ENCODE peak calls at places on chromosomes 16 and 17, in seven cellular contexts. One of them, this sample, is unnamed.

GRCh38 chr17:27315322-27315721 is 21.4 kb downstream of the WSB1 start:
- DNase-seq in kidney: peak
- DNase-seq in IMR-90: peak
- DNase-seq in pancreas: peak
- DNase-seq in lung: peak
- DNase-seq in SK-N-SH: no peak
- DNase-seq in transverse colon: peak
- DNase-seq in this sample: no peak

GRCh38 chr17:66942453-66943264 is 21.8 kb upstream of the CACNG4 start:
- DNase-seq in kidney: no peak
- DNase-seq in IMR-90: no peak
- DNase-seq in pancreas: no peak
- DNase-seq in lung: no peak
- DNase-seq in SK-N-SH: no peak
- DNase-seq in transverse colon: no peak
- DNase-seq in this sample: no peak

GRCh38 chr16:67443299-67443698 is 12.4 kb downstream of the HSD11B2 start:
- DNase-seq in kidney: no peak
- DNase-seq in IMR-90: no peak
- DNase-seq in pancreas: no peak
- DNase-seq in lung: no peak
- DNase-seq in SK-N-SH: no peak
- DNase-seq in transverse colon: peak
- DNase-seq in this sample: no peak

GRCh38 chr17:82642022-82642421 is 6.2 kb downstream of the WDR45B start:
- DNase-seq in kidney: peak
- DNase-seq in IMR-90: no peak
- DNase-seq in pancreas: no peak
- DNase-seq in lung: no peak
- DNase-seq in SK-N-SH: no peak
- DNase-seq in transverse colon: no peak
- DNase-seq in this sample: no peak

GRCh38 chr17:28193241-28193640 is 125.8 kb upstream of the TMEM97 start:
- DNase-seq in kidney: no peak
- DNase-seq in IMR-90: no peak
- DNase-seq in pancreas: no peak
- DNase-seq in lung: peak
- DNase-seq in SK-N-SH: no peak
- DNase-seq in transverse colon: peak
- DNase-seq in this sample: no peak

GRCh38 chr17:39209317-39210092 is 9.4 kb downstream of the RPL19 start:
- DNase-seq in kidney: peak
- DNase-seq in IMR-90: peak
- DNase-seq in pancreas: peak
- DNase-seq in lung: peak
- DNase-seq in SK-N-SH: peak
- DNase-seq in transverse colon: peak
- DNase-seq in this sample: peak

GRCh38 chr16:72939247-72939646 is 108.7 kb downstream of the ZFHX3 start:
- DNase-seq in kidney: peak
- DNase-seq in IMR-90: peak
- DNase-seq in pancreas: no peak
- DNase-seq in lung: no peak
- DNase-seq in SK-N-SH: no peak
- DNase-seq in transverse colon: peak
- DNase-seq in this sample: peak

GRCh38 chr16:22638393-22639206 is 127.9 kb downstream of the NPIPB5 start:
- DNase-seq in kidney: no peak
- DNase-seq in IMR-90: no peak
- DNase-seq in pancreas: no peak
- DNase-seq in lung: no peak
- DNase-seq in SK-N-SH: no peak
- DNase-seq in transverse colon: no peak
- DNase-seq in this sample: no peak

GRCh38 chr17:1413281-1413791 is 13.3 kb upstream of the YWHAE start:
- DNase-seq in kidney: peak
- DNase-seq in IMR-90: peak
- DNase-seq in pancreas: peak
- DNase-seq in lung: peak
- DNase-seq in SK-N-SH: peak
- DNase-seq in transverse colon: peak
- DNase-seq in this sample: peak

GRCh38 chr17:38868095-38868967 is 1.5 kb upstream of the LASP1 start:
- DNase-seq in kidney: peak
- DNase-seq in IMR-90: peak
- DNase-seq in pancreas: no peak
- DNase-seq in lung: peak
- DNase-seq in SK-N-SH: no peak
- DNase-seq in transverse colon: peak
- DNase-seq in this sample: no peak

GRCh38 chr16:77890075-77890474 is 101.7 kb downstream of the VAT1L start:
- DNase-seq in kidney: no peak
- DNase-seq in IMR-90: no peak
- DNase-seq in pancreas: no peak
- DNase-seq in lung: no peak
- DNase-seq in SK-N-SH: no peak
- DNase-seq in transverse colon: no peak
- DNase-seq in this sample: no peak

GRCh38 chr16:84883301-84883700 is 63.5 kb downstream of the CRISPLD2 start:
- DNase-seq in kidney: no peak
- DNase-seq in IMR-90: no peak
- DNase-seq in pancreas: no peak
- DNase-seq in lung: no peak
- DNase-seq in SK-N-SH: no peak
- DNase-seq in transverse colon: no peak
- DNase-seq in this sample: no peak

GRCh38 chr17:66175892-66176291 is 16.0 kb downstream of the CEP112 start:
- DNase-seq in kidney: no peak
- DNase-seq in IMR-90: no peak
- DNase-seq in pancreas: no peak
- DNase-seq in lung: no peak
- DNase-seq in SK-N-SH: no peak
- DNase-seq in transverse colon: no peak
- DNase-seq in this sample: no peak

GRCh38 chr17:81118308-81119221 is 46.7 kb upstream of the PVALEF start:
- DNase-seq in kidney: no peak
- DNase-seq in IMR-90: no peak
- DNase-seq in pancreas: no peak
- DNase-seq in lung: no peak
- DNase-seq in SK-N-SH: no peak
- DNase-seq in transverse colon: no peak
- DNase-seq in this sample: no peak

GRCh38 chr17:64190468-64190867 is 60.5 kb upstream of the ERN1 start:
- DNase-seq in kidney: no peak
- DNase-seq in IMR-90: no peak
- DNase-seq in pancreas: no peak
- DNase-seq in lung: no peak
- DNase-seq in SK-N-SH: peak
- DNase-seq in transverse colon: no peak
- DNase-seq in this sample: no peak

GRCh38 chr16:64478258-64478906 is 643.5 kb downstream of the CDH11 start:
- DNase-seq in kidney: no peak
- DNase-seq in IMR-90: peak
- DNase-seq in pancreas: no peak
- DNase-seq in lung: peak
- DNase-seq in SK-N-SH: no peak
- DNase-seq in transverse colon: no peak
- DNase-seq in this sample: peak

GRCh38 chr17:67245694-67246397 is 850 bp upstream of the HELZ start:
- DNase-seq in kidney: peak
- DNase-seq in IMR-90: no peak
- DNase-seq in pancreas: peak
- DNase-seq in lung: peak
- DNase-seq in SK-N-SH: peak
- DNase-seq in transverse colon: peak
- DNase-seq in this sample: no peak

GRCh38 chr17:81837641-81838040 is 2.8 kb upstream of the PPP1R27 start:
- DNase-seq in kidney: no peak
- DNase-seq in IMR-90: peak
- DNase-seq in pancreas: no peak
- DNase-seq in lung: no peak
- DNase-seq in SK-N-SH: no peak
- DNase-seq in transverse colon: no peak
- DNase-seq in this sample: no peak

GRCh38 chr16:12120331-12120981 is 143.9 kb downstream of the SNX29 start:
- DNase-seq in kidney: peak
- DNase-seq in IMR-90: peak
- DNase-seq in pancreas: no peak
- DNase-seq in lung: no peak
- DNase-seq in SK-N-SH: no peak
- DNase-seq in transverse colon: peak
- DNase-seq in this sample: no peak

GRCh38 chr16:67886387-67886786 is 1.7 kb downstream of the NRN1L start:
- DNase-seq in kidney: no peak
- DNase-seq in IMR-90: no peak
- DNase-seq in pancreas: no peak
- DNase-seq in lung: peak
- DNase-seq in SK-N-SH: no peak
- DNase-seq in transverse colon: no peak
- DNase-seq in this sample: no peak

GRCh38 chr17:3980381-3980975 is 16.2 kb upstream of the ATP2A3 start:
- DNase-seq in kidney: peak
- DNase-seq in IMR-90: no peak
- DNase-seq in pancreas: peak
- DNase-seq in lung: no peak
- DNase-seq in SK-N-SH: peak
- DNase-seq in transverse colon: no peak
- DNase-seq in this sample: no peak

DNA sequence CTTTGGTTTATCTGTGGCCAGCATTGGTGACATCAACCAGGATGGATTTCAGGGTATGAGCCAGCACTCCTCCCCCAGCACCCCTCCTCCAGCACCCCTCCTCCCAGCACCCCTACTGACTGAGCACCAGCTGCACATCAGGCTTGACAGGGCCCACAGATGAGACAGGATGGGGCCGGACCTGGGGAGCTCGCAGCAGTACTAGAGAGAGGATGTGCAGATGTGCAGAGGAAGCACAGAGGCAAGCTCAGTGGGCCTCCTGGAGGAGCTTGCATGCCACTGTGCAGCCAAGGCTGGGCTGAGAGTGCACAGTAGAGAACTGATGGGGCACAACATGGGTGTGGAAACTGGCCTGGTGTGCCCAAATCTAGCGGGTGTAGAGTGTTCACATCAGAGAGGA is 16.2 kb downstream of the ITGA3 start:
- DNase-seq in kidney: peak
- DNase-seq in IMR-90: no peak
- DNase-seq in pancreas: no peak
- DNase-seq in lung: no peak
- DNase-seq in SK-N-SH: no peak
- DNase-seq in transverse colon: no peak
- DNase-seq in this sample: no peak
- TF ChIP-seq CTCF in kidney: no peak
- TF ChIP-seq CTCF in IMR-90: peak
- TF ChIP-seq CTCF in pancreas: no peak
- TF ChIP-seq CTCF in lung: no peak
- TF ChIP-seq CTCF in SK-N-SH: no peak
- TF ChIP-seq CTCF in transverse colon: no peak
- TF ChIP-seq CTCF in this sample: no peak

DNA sequence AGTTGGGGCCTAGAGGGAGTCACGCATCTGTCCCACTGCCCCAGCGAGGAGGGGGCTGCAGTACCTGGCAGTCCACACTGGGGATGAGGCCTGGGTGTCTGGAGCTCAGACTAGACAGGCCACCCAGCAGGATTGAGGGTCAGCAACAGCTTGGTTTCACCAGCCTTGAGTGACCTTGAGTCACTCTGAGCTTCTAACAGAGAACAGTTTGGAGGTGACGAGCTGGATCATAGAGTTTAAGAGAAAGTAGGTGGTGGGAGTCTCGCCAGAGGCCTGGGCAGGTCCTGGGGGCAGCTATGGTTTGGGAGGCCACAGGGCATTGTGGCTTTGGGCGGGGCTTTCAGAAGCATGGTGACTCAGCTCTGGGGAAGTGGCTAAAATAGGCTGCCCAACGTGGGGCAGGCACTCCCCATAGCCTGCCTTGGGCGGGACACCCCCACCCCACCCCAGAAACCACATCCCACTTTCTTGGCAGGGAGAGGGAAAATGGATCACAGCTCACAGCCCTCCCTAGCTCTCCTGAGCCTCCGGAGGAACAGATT is 20.5 kb downstream of the CDC42EP4 start:
- DNase-seq in kidney: peak
- DNase-seq in IMR-90: peak
- DNase-seq in pancreas: peak
- DNase-seq in lung: peak
- DNase-seq in SK-N-SH: no peak
- DNase-seq in transverse colon: peak
- DNase-seq in this sample: no peak
- H3K4me3 ChIP-seq in kidney: no peak
- H3K4me3 ChIP-seq in IMR-90: no peak
- H3K4me3 ChIP-seq in pancreas: no peak
- H3K4me3 ChIP-seq in lung: no peak
- H3K4me3 ChIP-seq in SK-N-SH: peak
- H3K4me3 ChIP-seq in transverse colon: no peak
- H3K4me3 ChIP-seq in this sample: no peak

GRCh38 chr17:51640108-51640622 is 379.8 kb downstream of the UTP18 start:
- DNase-seq in kidney: no peak
- DNase-seq in IMR-90: no peak
- DNase-seq in pancreas: no peak
- DNase-seq in lung: no peak
- DNase-seq in SK-N-SH: peak
- DNase-seq in transverse colon: no peak
- DNase-seq in this sample: peak

GRCh38 chr17:51641999-51642398 is 381.7 kb downstream of the UTP18 start:
- DNase-seq in kidney: no peak
- DNase-seq in IMR-90: no peak
- DNase-seq in pancreas: no peak
- DNase-seq in lung: no peak
- DNase-seq in SK-N-SH: no peak
- DNase-seq in transverse colon: no peak
- DNase-seq in this sample: no peak

GRCh38 chr17:51638909-51639308 is 378.6 kb downstream of the UTP18 start:
- DNase-seq in kidney: no peak
- DNase-seq in IMR-90: no peak
- DNase-seq in pancreas: no peak
- DNase-seq in lung: no peak
- DNase-seq in SK-N-SH: no peak
- DNase-seq in transverse colon: no peak
- DNase-seq in this sample: no peak

DNA sequence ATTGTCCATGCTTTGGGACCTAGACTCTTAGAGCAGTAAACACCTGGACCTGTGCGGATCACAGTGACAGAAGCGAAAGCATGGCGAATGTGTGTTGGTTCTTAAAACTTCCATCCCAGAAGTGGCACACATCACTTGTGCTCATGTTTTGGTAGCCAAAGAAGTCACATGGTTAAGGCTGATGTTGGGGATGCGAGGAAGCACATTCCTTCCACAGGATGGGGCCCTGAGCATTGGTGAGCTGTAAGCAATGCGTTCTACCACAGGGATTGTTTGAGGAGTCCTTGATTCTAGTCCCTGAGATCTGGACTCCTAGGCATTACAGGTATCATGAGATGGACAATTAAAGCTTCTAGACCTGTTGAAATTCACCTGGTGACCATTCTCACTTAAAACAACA is 375.9 kb downstream of the UTP18 start:
- DNase-seq in kidney: no peak
- DNase-seq in IMR-90: no peak
- DNase-seq in pancreas: no peak
- DNase-seq in lung: no peak
- DNase-seq in SK-N-SH: no peak
- DNase-seq in transverse colon: no peak
- DNase-seq in this sample: no peak
- TF ChIP-seq CTCF in kidney: no peak
- TF ChIP-seq CTCF in IMR-90: no peak
- TF ChIP-seq CTCF in pancreas: no peak
- TF ChIP-seq CTCF in lung: no peak
- TF ChIP-seq CTCF in SK-N-SH: no peak
- TF ChIP-seq CTCF in transverse colon: no peak
- TF ChIP-seq CTCF in this sample: no peak

GRCh38 chr17:30235386-30236296 is at the start of gene SLC6A4:
- DNase-seq in kidney: no peak
- DNase-seq in IMR-90: no peak
- DNase-seq in pancreas: no peak
- DNase-seq in lung: no peak
- DNase-seq in SK-N-SH: peak
- DNase-seq in transverse colon: no peak
- DNase-seq in this sample: no peak
- H3K4me3 ChIP-seq in kidney: peak
- H3K4me3 ChIP-seq in IMR-90: peak
- H3K4me3 ChIP-seq in pancreas: peak
- H3K4me3 ChIP-seq in lung: peak
- H3K4me3 ChIP-seq in SK-N-SH: peak
- H3K4me3 ChIP-seq in transverse colon: peak
- H3K4me3 ChIP-seq in this sample: peak

This sample was measured in LNCaP clone FGC.